ENCODE peak calls at places on chromosomes 13 and 19, in eight cellular contexts. W is breast epithelium, N is GM12878, L is psoas muscle, E is cardiac muscle cell, K is left ventricle myocardium inferior, V is GM06990, C is progenitor cell of endocrine pancreas. U is an unnamed sample.

GRCh38 chr19:56153507-56153906 is 12.4 kb downstream of the ZNF444 start:
- DNase-seq in W (no peak), N (no peak), L (no peak), E (no peak), K (no peak), V (no peak), C (no peak), U (no peak)

GRCh38 chr19:6058411-6059201 is 51.7 kb downstream of the RFX2 start:
- DNase-seq in W (peak; percentile 36), N (no peak), L (no peak), E (no peak), K (no peak), V (no peak), C (no peak), U (no peak)

GRCh38 chr13:99308481-99309087 is 1.4 kb upstream of the GPR183 start:
- DNase-seq in W (no peak), N (no peak), L (no peak), E (peak; percentile 48), K (no peak), V (no peak), C (no peak), U (no peak)

GRCh38 chr13:94169783-94170513 is 309.5 kb downstream of the DCT start:
- DNase-seq in W (no peak), N (no peak), L (peak; percentile 52), E (peak; percentile 17), K (no peak), V (no peak), C (no peak), U (no peak)

GRCh38 chr19:15010497-15011255 is 31.0 kb upstream of the SLC1A6 start:
- DNase-seq in W (no peak), N (no peak), L (peak; percentile 50), E (peak; percentile 3), K (no peak), V (no peak), C (no peak), U (no peak)

GRCh38 chr19:944171-944567 is 18.3 kb downstream of the ARID3A start:
- DNase-seq in W (no peak), N (no peak), L (no peak), E (peak; percentile 93), K (no peak), V (no peak), C (no peak), U (no peak)

GRCh38 chr19:16614941-16615340 is 13.1 kb downstream of the MED26 start:
- DNase-seq in W (no peak), N (no peak), L (no peak), E (no peak), K (no peak), V (no peak), C (no peak), U (no peak)

GRCh38 chr19:42255766-42256750 is 1.1 kb upstream of the ERF start:
- DNase-seq in W (no peak), N (no peak), L (peak; percentile 79), E (peak; percentile 78), K (peak; percentile 69), V (no peak), C (no peak), U (no peak)

GRCh38 chr19:15188851-15189250 is 11.9 kb downstream of the NOTCH3 start:
- DNase-seq in W (no peak), N (no peak), L (no peak), E (no peak), K (no peak), V (no peak), C (no peak), U (no peak)

GRCh38 chr13:74816737-74817136 is 665.2 kb downstream of the TBC1D4 start:
- DNase-seq in W (no peak), N (no peak), L (no peak), E (no peak), K (no peak), V (no peak), C (no peak), U (no peak)

GRCh38 chr13:93320942-93321341 is 94.3 kb downstream of the GPC6 start:
- DNase-seq in W (no peak), N (no peak), L (no peak), E (peak; percentile 58), K (no peak), V (no peak), C (no peak), U (no peak)

GRCh38 chr19:38149597-38149996 is 74.4 kb downstream of the DPF1 start:
- DNase-seq in W (no peak), N (no peak), L (no peak), E (peak; percentile 14), K (no peak), V (no peak), C (no peak), U (no peak)

GRCh38 chr13:49539313-49539712 is 43.6 kb downstream of the PHF11 start:
- DNase-seq in W (no peak), N (no peak), L (no peak), E (no peak), K (no peak), V (no peak), C (no peak), U (no peak)

GRCh38 chr19:45913874-45914830 is at the start of gene NANOS2:
- DNase-seq in W (no peak), N (no peak), L (peak; percentile 58), E (peak; percentile 48), K (no peak), V (no peak), C (no peak), U (no peak)

GRCh38 chr13:98782654-98783053 is 30.2 kb upstream of the SLC15A1 start:
- DNase-seq in W (no peak), N (no peak), L (no peak), E (peak; percentile 67), K (no peak), V (no peak), C (no peak), U (no peak)

GRCh38 chr19:3670258-3670795 is 29.9 kb downstream of the PIP5K1C start:
- DNase-seq in W (peak; percentile 65), N (no peak), L (peak; percentile 87), E (peak; percentile 95), K (peak; percentile 81), V (no peak), C (no peak), U (no peak)

GRCh38 chr19:7850429-7850819 is 20.4 kb downstream of the EVI5L start:
- DNase-seq in W (no peak), N (no peak), L (no peak), E (no peak), K (no peak), V (no peak), C (no peak), U (no peak)

GRCh38 chr19:35120492-35120891 is 4.9 kb downstream of the FXYD3 start:
- DNase-seq in W (no peak), N (no peak), L (no peak), E (peak; percentile 29), K (no peak), V (no peak), C (no peak), U (no peak)

GRCh38 chr13:44414771-44415170 is 41.1 kb downstream of the SERP2 start:
- DNase-seq in W (no peak), N (no peak), L (no peak), E (no peak), K (no peak), V (no peak), C (no peak), U (no peak)

GRCh38 chr13:112709825-112710783 is 20.3 kb downstream of the ATP11A start:
- DNase-seq in W (no peak), N (no peak), L (peak; percentile 38), E (no peak), K (no peak), V (no peak), C (no peak), U (no peak)

GRCh38 chr19:40718774-40719391 is 2.0 kb downstream of the ITPKC start:
- DNase-seq in W (peak; percentile 89), N (peak; percentile 8), L (peak; percentile 88), E (peak; percentile 49), K (peak; percentile 52), V (peak; percentile 49), C (peak; percentile 51), U (no peak)

GRCh38 chr19:41924151-41925145 is 3.8 kb downstream of the ERFL start:
- DNase-seq in W (no peak), N (no peak), L (no peak), E (no peak), K (no peak), V (no peak), C (no peak), U (no peak)

GRCh38 chr13:33007950-33008349 is 8.3 kb upstream of the KL start:
- DNase-seq in W (no peak), N (no peak), L (no peak), E (no peak), K (no peak), V (no peak), C (no peak), U (no peak)

GRCh38 chr19:54208784-54209057 is 8.1 kb downstream of the RPS9 start:
- DNase-seq in W (no peak), N (no peak), L (no peak), E (peak; percentile 44), K (no peak), V (no peak), C (no peak), U (no peak)

GRCh38 chr19:6516018-6516658 is 14.0 kb upstream of the TUBB4A start:
- DNase-seq in W (peak; percentile 78), N (peak; percentile 95), L (peak; percentile 94), E (peak; percentile 96), K (peak; percentile 95), V (peak; percentile 89), C (peak; percentile 72), U (peak; percentile 86)

GRCh38 chr19:29478578-29479565 is 46.9 kb upstream of the VSTM2B start:
- DNase-seq in W (no peak), N (no peak), L (no peak), E (no peak), K (no peak), V (no peak), C (peak; percentile 51), U (no peak)
- TF ChIP-seq CTCF in W (no peak), N (peak; percentile 18), L (peak; percentile 4), E (peak; percentile 15), K (peak; percentile 58), V (peak; percentile 75), C (peak; percentile 83), U (peak; percentile 68)

GRCh38 chr19:17859533-17860330 is at the start of gene RPL18A:
- DNase-seq in W (peak; percentile 98), N (peak; percentile 99), L (peak; percentile 99), E (peak; percentile 100), K (peak; percentile 98), V (peak; percentile 100), C (peak; percentile 97), U (peak; percentile 100)
- TF ChIP-seq CTCF in W (peak; percentile 45), N (peak; percentile 99), L (peak; percentile 71), E (peak; percentile 94), K (peak; percentile 80), V (peak; percentile 95), C (peak; percentile 74), U (peak; percentile 96)

DNA sequence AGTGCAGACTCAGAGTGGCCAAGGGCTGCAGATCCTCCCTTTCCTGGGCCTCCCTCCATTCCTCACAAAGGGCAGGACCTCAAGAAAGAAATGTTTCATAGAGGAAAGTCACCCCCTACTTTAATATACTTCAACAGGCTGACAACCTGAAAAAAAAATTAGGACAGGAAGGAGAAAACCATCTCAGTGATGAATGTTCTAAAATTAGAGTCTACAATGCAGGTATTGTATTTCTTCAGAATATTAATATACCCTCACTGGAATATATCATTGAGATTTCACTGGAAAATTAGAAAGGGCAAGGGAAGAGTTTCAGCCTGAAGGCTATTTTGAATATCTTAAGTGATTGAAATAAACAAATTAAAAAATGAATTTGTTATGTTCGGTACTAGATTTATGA is 176.9 kb downstream of the DNAJC15 start:
- DNase-seq in W (no peak), N (no peak), L (no peak), E (no peak), K (no peak), V (no peak), C (no peak), U (no peak)
- TF ChIP-seq CTCF in W (no peak), N (no peak), L (no peak), E (no peak), K (no peak), V (no peak), C (no peak), U (no peak)

GRCh38 chr19:39187552-39187943 is 9.2 kb upstream of the NCCRP1 start:
- DNase-seq in W (no peak), N (no peak), L (no peak), E (no peak), K (no peak), V (no peak), C (no peak), U (no peak)
- TF ChIP-seq CTCF in W (no peak), N (no peak), L (no peak), E (no peak), K (no peak), V (no peak), C (no peak), U (no peak)